ENCODE peak calls at places on chromosomes 11 and 22, in four cellular contexts. A, E, D and S are unnamed samples.

GRCh38 chr22:49398646-49399045 is 429.0 kb downstream of the BRD1 start:
- DNase-seq in D (no peak), A (peak), E (no peak), S (no peak)

GRCh38 chr22:49905465-49905864 is 12.8 kb downstream of the ALG12 start:
- DNase-seq in A (no peak), E (no peak), D (no peak), S (no peak)

GRCh38 chr22:19271856-19272535 is 19.5 kb downstream of the CLTCL1 start:
- DNase-seq in D (no peak), A (no peak), E (no peak), S (no peak)

GRCh38 chr11:35163209-35163608 is 24.2 kb downstream of the CD44 start:
- DNase-seq in D (no peak), E (no peak), A (no peak), S (no peak)

GRCh38 chr22:19754701-19755144 is 5.9 kb upstream of the TBX1 start:
- DNase-seq in A (no peak), E (no peak), D (no peak), S (no peak)

GRCh38 chr11:35763301-35763700 is 100.7 kb downstream of the TRIM44 start:
- DNase-seq in D (no peak), A (no peak), E (no peak), S (no peak)

GRCh38 chr11:59069082-59069481 is 17.0 kb upstream of the GLYATL1B start:
- DNase-seq in A (no peak), E (no peak), D (no peak), S (no peak)

GRCh38 chr11:84685976-84686375 is 941.2 kb downstream of the DLG2 start:
- DNase-seq in D (no peak), E (no peak), A (no peak), S (no peak)

GRCh38 chr11:79265756-79266322 is 175.0 kb downstream of the TENM4 start:
- DNase-seq in A (no peak), D (no peak), E (no peak), S (no peak)

GRCh38 chr11:127105578-127105977 is 105.0 kb upstream of the KIRREL3 start:
- DNase-seq in E (no peak), D (no peak), A (no peak), S (no peak)

GRCh38 chr22:44442856-44443595 is 55.0 kb downstream of the RTL6 start:
- DNase-seq in A (no peak), D (no peak), E (peak), S (no peak)

GRCh38 chr11:61814958-61815789 is 1.6 kb downstream of the FADS1 start:
- DNase-seq in A (peak), E (peak), D (peak), S (peak)

GRCh38 chr11:27354359-27354965 is 8.6 kb downstream of the CCDC34 start:
- DNase-seq in E (no peak), D (no peak), A (no peak), S (no peak)

GRCh38 chr11:114610984-114611944 is 15.7 kb upstream of the NXPE4 start:
- DNase-seq in A (no peak), E (no peak), D (no peak), S (no peak)

GRCh38 chr11:84249344-84250135 is 963.4 kb upstream of the CCDC90B start:
- DNase-seq in A (no peak), D (no peak), E (no peak), S (no peak)

GRCh38 chr11:44622721-44623258 is 57.3 kb downstream of the CD82 start:
- DNase-seq in D (no peak), A (peak), E (peak), S (no peak)

DNA sequence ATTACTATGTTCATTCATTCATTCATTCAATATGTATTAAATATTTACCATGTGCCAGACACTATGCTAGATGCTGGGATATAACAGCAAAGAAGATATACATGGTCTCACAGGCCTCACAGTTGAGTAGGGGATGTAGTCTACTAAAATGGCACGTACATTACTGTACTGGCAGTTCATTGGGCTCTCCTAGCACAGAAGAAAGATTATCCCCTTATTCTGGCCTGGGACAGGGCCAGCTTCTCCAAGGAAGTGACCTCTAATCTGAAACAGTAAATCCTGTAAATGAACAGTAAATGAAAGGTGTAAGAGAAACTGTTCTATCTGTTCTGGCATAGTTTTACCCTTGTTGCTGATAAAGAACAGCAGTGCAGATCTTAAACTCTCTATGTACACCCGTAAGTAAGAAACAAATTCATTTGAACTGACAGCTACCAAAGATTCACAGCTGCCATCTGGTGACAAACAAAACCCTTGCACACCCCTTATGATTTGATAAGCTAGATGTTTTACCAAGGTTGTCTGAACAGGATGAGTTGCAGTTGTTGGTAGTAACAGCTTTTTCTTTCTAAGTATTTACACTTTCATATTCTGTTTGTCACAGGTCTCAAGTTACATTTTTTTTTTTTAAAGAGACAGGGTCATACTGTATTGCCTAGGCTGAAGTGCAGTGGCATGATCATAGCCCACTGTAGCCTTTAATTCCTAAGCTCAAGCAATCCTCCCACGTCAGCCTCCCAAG is 263.1 kb downstream of the TMEM135 start:
- DNase-seq in D (peak), A (no peak), E (no peak), S (no peak)
- TF ChIP-seq CTCF in D (no peak), A (no peak), E (no peak), S (no peak)

DNA sequence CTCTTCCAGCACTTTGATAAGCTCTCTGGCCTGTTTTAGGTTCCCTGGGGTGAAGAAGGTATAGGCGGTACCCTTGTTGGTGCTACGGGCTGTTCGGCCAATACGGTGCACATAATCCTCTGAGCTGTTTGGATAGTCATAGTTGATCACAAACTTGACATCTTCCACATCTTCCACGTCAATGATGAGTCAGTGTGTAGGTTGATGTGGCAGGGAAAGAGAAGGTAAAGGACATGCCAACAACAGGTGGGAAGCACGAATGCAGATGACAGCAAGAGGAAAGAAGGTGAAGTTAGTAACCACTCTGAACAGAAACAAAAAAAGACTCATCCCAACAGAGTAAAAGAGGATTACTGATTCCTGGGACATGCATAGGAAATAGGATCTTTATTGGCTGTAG is 18.2 kb downstream of the DDX17 start:
- DNase-seq in D (no peak), E (no peak), A (no peak), S (no peak)
- TF ChIP-seq POLR2AphosphoS5 in D (no peak), E (no peak), A (peak), S (no peak)

GRCh38 chr11:125123947-125124633 is 12.7 kb upstream of the TMEM218 start:
- DNase-seq in E (no peak), D (peak), A (peak), S (peak)
- TF ChIP-seq CTCF in E (no peak), D (peak), A (peak), S (peak)

GRCh38 chr11:75400110-75400865 is 970 bp downstream of the RPS3 start:
- DNase-seq in D (no peak), A (no peak), E (no peak), S (peak)
- TF ChIP-seq POLR2AphosphoS5 in D (no peak), A (no peak), E (no peak), S (no peak)